ENCODE peak calls at places on chromosome 4, in six cellular contexts. Y, F, C, X, Q and G are unnamed samples.

GRCh38 chr4:155972098-155972497 is 18.4 kb upstream of the CTSO start:
- DNase-seq in F (no peak), C (no peak), Q (no peak), Y (no peak), X (no peak), G (peak; percentile 20)

GRCh38 chr4:24091632-24092240 is 201.9 kb upstream of the PPARGC1A start:
- DNase-seq in F (no peak), X (no peak), Q (no peak), C (no peak), Y (no peak), G (no peak)

GRCh38 chr4:163164591-163164990 is 2.1 kb downstream of the NAF1 start:
- DNase-seq in Y (no peak), X (no peak), C (no peak), F (no peak), Q (no peak), G (peak; percentile 70)

GRCh38 chr4:120043828-120044227 is 22.8 kb downstream of the MAD2L1 start:
- DNase-seq in Y (no peak), F (no peak), C (no peak), X (no peak), Q (no peak), G (no peak)

GRCh38 chr4:40525811-40526598 is 103.7 kb downstream of the RBM47 start:
- DNase-seq in X (no peak), F (peak; percentile 54), C (no peak), Y (no peak), Q (peak; percentile 64), G (peak; percentile 78)

GRCh38 chr4:19983072-19983471 is 268.6 kb upstream of the SLIT2 start:
- DNase-seq in X (no peak), F (no peak), Y (no peak), C (no peak), Q (no peak), G (peak; percentile 98)

GRCh38 chr4:88759039-88759631 is 61.5 kb upstream of the NAP1L5 start:
- DNase-seq in C (no peak), Y (no peak), Q (peak; percentile 49), F (no peak), X (no peak), G (peak; percentile 75)

GRCh38 chr4:8746523-8747466 is 124.8 kb downstream of the HMX1 start:
- DNase-seq in Q (no peak), X (peak; percentile 8), Y (peak; percentile 4), F (no peak), C (no peak), G (no peak)

GRCh38 chr4:182144621-182145359 is 98.4 kb upstream of the TENM3 start:
- DNase-seq in Q (peak; percentile 75), X (no peak), F (no peak), Y (no peak), C (no peak), G (no peak)

GRCh38 chr4:14428125-14428524 is 574.2 kb upstream of the CPEB2 start:
- DNase-seq in C (no peak), Y (no peak), F (no peak), Q (no peak), X (no peak), G (peak; percentile 60)

GRCh38 chr4:159966741-159967140 is 863.9 kb downstream of the RAPGEF2 start:
- DNase-seq in Q (no peak), C (no peak), X (no peak), F (no peak), Y (no peak), G (no peak)

GRCh38 chr4:158538176-158538575 is 16.5 kb downstream of the RXFP1 start:
- DNase-seq in C (no peak), Q (no peak), X (no peak), F (no peak), Y (no peak), G (peak; percentile 83)

GRCh38 chr4:158176108-158176507 is 3.3 kb upstream of the GASK1B start:
- DNase-seq in X (peak; percentile 80), Y (peak; percentile 74), F (peak; percentile 22), Q (no peak), C (no peak), G (peak; percentile 72)

GRCh38 chr4:113469023-113469390 is 292.5 kb downstream of the CAMK2D start:
- DNase-seq in Q (no peak), C (no peak), Y (no peak), X (no peak), F (no peak), G (peak; percentile 32)

GRCh38 chr4:151175204-151175603 is 75.8 kb downstream of the RPS3A start:
- DNase-seq in X (no peak), Q (no peak), F (no peak), C (no peak), Y (no peak), G (no peak)

GRCh38 chr4:120691536-120691935 is 231.0 kb downstream of the PRDM5 start:
- DNase-seq in F (no peak), Q (no peak), C (no peak), Y (no peak), X (no peak), G (no peak)

GRCh38 chr4:118327554-118328241 is 25.1 kb downstream of the PRSS12 start:
- DNase-seq in X (no peak), Q (no peak), F (no peak), C (no peak), Y (no peak), G (no peak)

GRCh38 chr4:107153228-107153627 is 117.1 kb upstream of the DKK2 start:
- DNase-seq in Q (peak; percentile 15), Y (peak; percentile 30), C (no peak), X (no peak), F (no peak), G (peak; percentile 15)

GRCh38 chr4:25236971-25237370 is 3.1 kb downstream of the PI4K2B start:
- DNase-seq in Y (no peak), C (no peak), X (no peak), Q (no peak), F (no peak), G (no peak)

GRCh38 chr4:25234390-25235367 is 846 bp downstream of the PI4K2B start:
- DNase-seq in Y (peak; percentile 68), F (peak; percentile 57), C (no peak), X (peak; percentile 80), Q (peak; percentile 83), G (peak; percentile 98)

GRCh38 chr4:25235401-25235800 is 1.6 kb downstream of the PI4K2B start:
- DNase-seq in C (no peak), F (no peak), Y (no peak), X (no peak), Q (no peak), G (peak; percentile 7)

GRCh38 chr4:25233194-25233593 is 639 bp upstream of the PI4K2B start:
- DNase-seq in F (no peak), X (no peak), Q (no peak), C (no peak), Y (no peak), G (no peak)

DNA sequence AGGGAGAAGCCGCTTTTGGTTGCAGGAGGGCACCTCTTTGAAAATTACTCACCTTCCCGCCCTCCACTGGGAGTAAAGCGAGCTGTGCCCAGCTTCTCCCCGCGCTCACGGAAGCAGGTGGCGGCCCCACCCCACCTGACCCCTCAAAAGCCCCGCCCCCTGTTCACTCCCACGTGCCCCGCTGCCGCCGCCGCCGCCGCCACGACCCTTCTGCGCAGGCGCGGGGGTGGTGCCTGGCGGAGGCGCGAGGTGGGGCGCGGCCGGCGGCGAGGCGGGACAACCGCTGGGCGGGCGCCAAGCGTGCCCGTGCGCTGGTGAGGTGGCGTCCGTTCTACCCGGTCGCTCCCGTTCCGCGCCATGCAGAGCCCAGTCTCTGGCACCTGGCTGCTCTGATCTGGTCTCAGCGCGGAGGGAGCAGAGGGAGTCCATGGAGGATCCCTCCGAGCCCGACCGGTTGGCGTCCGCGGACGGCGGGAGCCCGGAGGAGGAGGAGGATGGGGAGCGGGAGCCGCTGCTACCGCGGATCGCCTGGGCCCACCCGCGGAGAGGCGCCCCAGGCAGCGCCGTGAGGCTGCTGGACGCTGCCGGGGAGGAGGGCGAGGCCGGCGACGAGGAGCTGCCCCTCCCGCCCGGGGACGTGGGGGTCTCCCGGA is at the start of gene PI4K2B:
- DNase-seq in F (peak; percentile 90), Q (peak; percentile 97), X (peak; percentile 96), C (peak; percentile 60), Y (peak; percentile 93), G (peak; percentile 70)
- TF ChIP-seq CTCF in F (no peak), Q (no peak), X (no peak), C (no peak), Y (no peak), G (no peak)

GRCh38 chr4:73603854-73604584 is 16.2 kb downstream of the RASSF6 start:
- DNase-seq in C (no peak), F (no peak), Q (no peak), X (no peak), Y (no peak), G (no peak)

GRCh38 chr4:73599182-73599581 is 21.1 kb downstream of the RASSF6 start:
- DNase-seq in Q (peak; percentile 84), C (no peak), F (no peak), X (no peak), Y (no peak), G (peak; percentile 86)

GRCh38 chr4:73597594-73597993 is 22.6 kb downstream of the RASSF6 start:
- DNase-seq in X (no peak), Q (no peak), Y (no peak), F (no peak), C (no peak), G (no peak)

GRCh38 chr4:73603307-73603710 is 16.9 kb downstream of the RASSF6 start:
- DNase-seq in F (no peak), X (no peak), C (no peak), Y (no peak), Q (peak; percentile 76), G (peak; percentile 69)

GRCh38 chr4:73600917-73601316 is 19.3 kb downstream of the RASSF6 start:
- DNase-seq in F (no peak), Q (peak; percentile 6), X (no peak), Y (no peak), C (no peak), G (no peak)
- H3K4me3 ChIP-seq in F (no peak overlapping the region), Q (no peak overlapping the region), X (no peak overlapping the region), Y (no peak overlapping the region), C (no peak overlapping the region), G (no peak overlapping the region)

GRCh38 chr4:138841341-138841740 is 174.2 kb upstream of the NOCT start:
- DNase-seq in X (no peak), C (no peak), F (no peak), Y (no peak), Q (no peak), G (no peak)

GRCh38 chr4:138843611-138844010 is 172.0 kb upstream of the NOCT start:
- DNase-seq in Y (no peak), C (no peak), X (no peak), F (no peak), Q (peak; percentile 38), G (peak; percentile 55)

GRCh38 chr4:138845664-138846063 is 169.9 kb upstream of the NOCT start:
- DNase-seq in Q (no peak), F (no peak), X (no peak), Y (no peak), C (no peak), G (no peak)

GRCh38 chr4:138839574-138839973 is 176.0 kb upstream of the NOCT start:
- DNase-seq in C (no peak), X (no peak), F (no peak), Y (no peak), Q (no peak), G (no peak)

DNA sequence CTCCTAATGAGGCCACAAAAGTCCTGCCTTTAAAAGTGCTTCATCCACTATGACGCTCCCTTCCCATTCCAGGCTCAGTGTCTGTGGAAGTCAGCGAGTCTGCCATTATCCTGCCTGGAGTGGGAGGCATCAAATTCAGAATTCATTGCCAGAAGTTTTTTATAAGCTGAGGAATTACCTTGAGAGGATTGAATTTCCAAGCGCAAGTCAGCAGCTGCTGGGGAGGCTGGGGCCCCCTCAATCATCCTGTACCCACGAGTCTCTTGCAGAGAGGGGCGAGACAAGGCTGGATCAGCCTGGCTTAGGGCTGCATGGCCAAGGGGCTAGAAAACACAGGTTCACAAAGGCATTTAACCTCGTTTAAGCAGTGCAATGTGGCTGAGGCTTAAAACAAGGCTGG is 170.5 kb upstream of the NOCT start:
- DNase-seq in C (no peak), F (no peak), Y (no peak), X (no peak), Q (no peak), G (no peak)
- H3K36me3 ChIP-seq in C (no peaks in the 10 kb centered on the region), F (no peaks in the 10 kb centered on the region), Y (no peaks in the 10 kb centered on the region), X (no peaks in the 10 kb centered on the region), Q (no peaks in the 10 kb centered on the region), G (no peaks in the 10 kb centered on the region)

GRCh38 chr4:143531368-143531767 is 17.9 kb downstream of the SMARCA5 start:
- DNase-seq in Y (no peak), C (no peak), F (no peak), X (no peak), Q (no peak), G (peak; percentile 27)
- TF ChIP-seq CTCF in Y (peak; percentile 40), C (no peak), F (no peak), X (peak; percentile 44), Q (peak; percentile 39), G (peak; percentile 40)